ENCODE peak calls at places on chromosomes 11 and 22, in nine cellular contexts. D is NCI-H2029; N is NCI-H446; B is kidney epithelial cell; F is left ventricle myocardium inferior; K is stimulated activated CD8-positive, alpha-beta memory T cell treated with anti-CD3 and anti-CD28 coated beads, Interleukin-15, amount 100 ng/mL, for 1 hour; Y is iPS-NIHi11; A is activated naive CD4-positive, alpha-beta T cell treated with Interleukin-2 at 50 U/mL for 16 hours; T is GM13977. U is an unnamed sample.

GRCh38 chr22:32340437-32340836 is 17.2 kb upstream of the RFPL3 start:
- DNase-seq in N (no peak), F (no peak), D (no peak), T (no peak), K (no peak), A (no peak), Y (no peak), B (no peak), U (no peak)

GRCh38 chr11:118212131-118212725 is 12.6 kb downstream of the JAML start:
- DNase-seq in A (no peak), D (no peak), K (no peak), T (no peak), B (no peak), F (peak; percentile 31), Y (peak; percentile 20), N (no peak), U (no peak)

GRCh38 chr22:20946080-20946986 is 20.7 kb upstream of the AIFM3 start:
- DNase-seq in K (no peak), N (no peak), F (no peak), T (no peak), D (no peak), B (no peak), A (no peak), Y (no peak), U (no peak)

GRCh38 chr22:29871684-29872083 is 11.3 kb upstream of the MTMR3 start:
- DNase-seq in B (no peak), A (no peak), F (no peak), D (no peak), N (peak; percentile 89), Y (peak; percentile 28), T (no peak), K (no peak), U (no peak)

GRCh38 chr11:80958414-80958813 is 1517.6 kb upstream of the TENM4 start:
- DNase-seq in T (no peak), D (no peak), K (no peak), A (no peak), F (no peak), N (peak; percentile 27), B (peak; percentile 4), Y (no peak), U (no peak)

GRCh38 chr11:62603072-62603408 is 1.4 kb upstream of the MTA2 start:
- DNase-seq in F (no peak), N (no peak), K (no peak), D (no peak), T (no peak), B (no peak), A (no peak), Y (no peak), U (peak; percentile 56)

GRCh38 chr11:75562836-75563484 is 907 bp downstream of the SERPINH1 start:
- DNase-seq in A (no peak), D (no peak), B (no peak), K (no peak), T (no peak), N (no peak), Y (peak; percentile 67), F (no peak), U (no peak)

GRCh38 chr11:92528051-92528450 is 303.4 kb downstream of the FAT3 start:
- DNase-seq in K (no peak), N (no peak), Y (no peak), T (no peak), D (no peak), A (no peak), F (no peak), B (peak; percentile 34), U (no peak)